ENCODE peak calls at places on chromosomes 16 and 17, in six cellular contexts. B, O, Z, V, W and F are unnamed samples.

GRCh38 chr17:43660262-43660661 is 1.5 kb downstream of the MEOX1 start:
- DNase-seq in B (no peak), O (no peak), Z (no peak), V (no peak), W (no peak), F (no peak)

GRCh38 chr17:44581868-44582267 is 24.6 kb downstream of the FZD2 start:
- DNase-seq in B (no peak), O (peak), Z (no peak), V (no peak), W (peak), F (peak)

GRCh38 chr17:45299311-45299710 is 17.5 kb downstream of the MAP3K14 start:
- DNase-seq in B (no peak), O (no peak), Z (no peak), V (no peak), W (no peak), F (no peak)

GRCh38 chr16:47377156-47377555 is 83.7 kb downstream of the ITFG1 start:
- DNase-seq in B (no peak), O (no peak), Z (no peak), V (no peak), W (no peak), F (no peak)

GRCh38 chr17:74601944-74602572 is 10.0 kb upstream of the CD300LD start:
- DNase-seq in B (no peak), O (no peak), Z (no peak), V (peak), W (peak), F (peak)

GRCh38 chr16:53433930-53434435 is 288 bp upstream of the RBL2 start:
- DNase-seq in B (no peak), O (no peak), Z (no peak), V (peak), W (peak), F (peak)

GRCh38 chr16:88533945-88534641 is 36.1 kb upstream of the ZC3H18 start:
- DNase-seq in B (peak), O (peak), Z (peak), V (peak), W (peak), F (peak)

GRCh38 chr16:85276258-85276657 is 164.0 kb upstream of the CIBAR2 start:
- DNase-seq in B (no peak), O (no peak), Z (no peak), V (no peak), W (no peak), F (no peak)

GRCh38 chr17:2275722-2276121 is 27.9 kb downstream of the SMG6 start:
- DNase-seq in B (no peak), O (no peak), Z (no peak), V (no peak), W (no peak), F (no peak)

GRCh38 chr17:13920413-13920812 is 148.9 kb upstream of the COX10 start:
- DNase-seq in B (no peak), O (no peak), Z (no peak), V (no peak), W (peak), F (no peak)